ENCODE peak calls at places on chromosomes 13 and 19, in six cellular contexts. A is esophagus muscularis mucosa, X is upper lobe of right lung, F is left ventricle myocardium inferior, V is adrenal gland, D is neural progenitor cell. Y is an unnamed sample.

GRCh38 chr19:46147791-46148288 is at the start of gene IGFL2:
- DNase-seq in F (no peak), D (no peak), V (no peak), A (peak; percentile 86), X (no peak), Y (peak; percentile 14)

GRCh38 chr19:1407662-1408299 is 395 bp downstream of the DAZAP1 start:
- DNase-seq in F (peak; percentile 44), A (no peak), X (peak; percentile 83), D (no peak), V (no peak), Y (no peak)

GRCh38 chr19:51251453-51251790 is 542 bp downstream of the SIGLECL1 start:
- DNase-seq in D (no peak), F (no peak), X (no peak), V (no peak), A (no peak), Y (no peak)

GRCh38 chr13:93230466-93230865 is 3.9 kb downstream of the GPC6 start:
- DNase-seq in X (no peak), D (no peak), F (no peak), V (no peak), A (no peak), Y (no peak)

GRCh38 chr13:35898041-35898440 is 233.1 kb downstream of the DCLK1 start:
- DNase-seq in A (no peak), F (no peak), X (no peak), V (no peak), D (no peak), Y (no peak)

GRCh38 chr13:28983661-28984060 is 163.5 kb downstream of the MTUS2 start:
- DNase-seq in X (no peak), D (no peak), V (no peak), F (no peak), A (no peak), Y (no peak)

GRCh38 chr13:36850790-36851438 is 31.9 kb downstream of the RFXAP start:
- DNase-seq in X (no peak), V (no peak), F (no peak), A (no peak), D (peak; percentile 41), Y (peak; percentile 5)

GRCh38 chr19:52991484-52991883 is 22.2 kb upstream of the ERVV-1 start:
- DNase-seq in A (no peak), D (no peak), X (no peak), V (peak; percentile 16), F (no peak), Y (peak; percentile 50)

GRCh38 chr19:9032136-9032626 is 22.0 kb upstream of the MUC16 start:
- DNase-seq in A (no peak), D (no peak), F (no peak), V (no peak), X (no peak), Y (no peak)

GRCh38 chr19:5450482-5450881 is 4.7 kb upstream of the ZNRF4 start:
- DNase-seq in F (no peak), X (no peak), A (no peak), D (no peak), V (no peak), Y (no peak)

GRCh38 chr13:44755872-44756271 is 179.7 kb upstream of the TSC22D1 start:
- DNase-seq in A (no peak), F (no peak), V (no peak), D (no peak), X (no peak), Y (peak; percentile 58)

GRCh38 chr19:54124393-54124792 is 8.8 kb downstream of the PRPF31 start:
- DNase-seq in F (no peak), A (no peak), X (no peak), D (no peak), V (no peak), Y (no peak)

GRCh38 chr19:44582581-44583265 is 30.6 kb upstream of the IGSF23 start:
- DNase-seq in F (no peak), A (no peak), V (peak; percentile 69), D (peak; percentile 53), X (peak; percentile 71), Y (peak; percentile 41)

GRCh38 chr19:19529783-19530422 is 1.2 kb downstream of the YJEFN3 start:
- DNase-seq in F (no peak), V (no peak), A (no peak), X (no peak), D (no peak), Y (no peak)

GRCh38 chr13:51158365-51158764 is 47.3 kb upstream of the C13orf42 start:
- DNase-seq in A (peak; percentile 64), D (no peak), X (no peak), V (no peak), F (no peak), Y (no peak)

GRCh38 chr19:44499559-44499958 is 763 bp downstream of the ZNF180 start:
- DNase-seq in D (no peak), A (peak; percentile 12), X (no peak), F (no peak), V (no peak), Y (no peak)

GRCh38 chr13:21033224-21033855 is 28.0 kb downstream of the LATS2 start:
- DNase-seq in D (no peak), F (no peak), X (no peak), V (peak; percentile 89), A (no peak), Y (peak; percentile 50)

GRCh38 chr13:42591602-42592001 is 17.6 kb downstream of the TNFSF11 start:
- DNase-seq in D (no peak), A (no peak), V (no peak), X (no peak), F (no peak), Y (no peak)

GRCh38 chr13:42594577-42595571 is 20.9 kb downstream of the TNFSF11 start:
- DNase-seq in X (no peak), F (no peak), V (peak; percentile 64), A (no peak), D (peak; percentile 83), Y (peak; percentile 81)

GRCh38 chr13:42592915-42593718 is 19.2 kb downstream of the TNFSF11 start:
- DNase-seq in D (no peak), V (no peak), A (no peak), F (no peak), X (no peak), Y (no peak)

GRCh38 chr13:42597505-42597904 is 23.6 kb downstream of the TNFSF11 start:
- DNase-seq in X (no peak), A (no peak), V (no peak), F (no peak), D (no peak), Y (no peak)

DNA sequence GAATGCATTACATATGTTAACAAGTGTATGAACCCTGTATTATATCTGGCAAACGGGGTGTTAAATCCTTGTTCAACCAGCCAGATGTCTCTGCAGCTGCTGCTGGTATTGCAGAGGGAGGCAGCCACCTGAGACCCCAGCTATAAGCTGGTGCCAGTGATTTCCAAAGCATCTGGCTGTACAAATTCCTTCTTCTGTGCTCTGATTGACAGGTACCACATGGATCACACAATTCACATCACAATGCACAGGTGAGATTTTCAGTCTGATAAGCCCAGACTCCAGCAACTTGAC is 19.7 kb downstream of the TNFSF11 start:
- DNase-seq in A (no peak), D (no peak), X (no peak), F (no peak), V (no peak), Y (no peak)
- H3K4me1 ChIP-seq in A (no peaks in the 10 kb centered on the region), D (peaks cover 22% of the 10 kb centered on the region), X (no peaks in the 10 kb centered on the region), F (no peaks in the 10 kb centered on the region), V (no peaks in the 10 kb centered on the region), Y (no peaks in the 10 kb centered on the region)

GRCh38 chr19:38389101-38389925 is 816 bp downstream of the SPRED3 start:
- DNase-seq in X (no peak), D (peak; percentile 72), F (no peak), A (no peak), V (no peak), Y (peak; percentile 41)

GRCh38 chr19:38388310-38389100 is at the start of gene SPRED3:
- DNase-seq in A (no peak), D (peak; percentile 91), F (no peak), X (no peak), V (peak; percentile 39), Y (peak; percentile 73)

GRCh38 chr19:38386300-38386967 is 1.4 kb downstream of the GGN start:
- DNase-seq in F (no peak), V (no peak), X (no peak), D (peak; percentile 50), A (no peak), Y (no peak)

GRCh38 chr19:38386968-38387549 is 775 bp downstream of the GGN start:
- DNase-seq in V (peak; percentile 20), D (no peak), X (no peak), A (no peak), F (peak; percentile 36), Y (peak; percentile 13)

DNA sequence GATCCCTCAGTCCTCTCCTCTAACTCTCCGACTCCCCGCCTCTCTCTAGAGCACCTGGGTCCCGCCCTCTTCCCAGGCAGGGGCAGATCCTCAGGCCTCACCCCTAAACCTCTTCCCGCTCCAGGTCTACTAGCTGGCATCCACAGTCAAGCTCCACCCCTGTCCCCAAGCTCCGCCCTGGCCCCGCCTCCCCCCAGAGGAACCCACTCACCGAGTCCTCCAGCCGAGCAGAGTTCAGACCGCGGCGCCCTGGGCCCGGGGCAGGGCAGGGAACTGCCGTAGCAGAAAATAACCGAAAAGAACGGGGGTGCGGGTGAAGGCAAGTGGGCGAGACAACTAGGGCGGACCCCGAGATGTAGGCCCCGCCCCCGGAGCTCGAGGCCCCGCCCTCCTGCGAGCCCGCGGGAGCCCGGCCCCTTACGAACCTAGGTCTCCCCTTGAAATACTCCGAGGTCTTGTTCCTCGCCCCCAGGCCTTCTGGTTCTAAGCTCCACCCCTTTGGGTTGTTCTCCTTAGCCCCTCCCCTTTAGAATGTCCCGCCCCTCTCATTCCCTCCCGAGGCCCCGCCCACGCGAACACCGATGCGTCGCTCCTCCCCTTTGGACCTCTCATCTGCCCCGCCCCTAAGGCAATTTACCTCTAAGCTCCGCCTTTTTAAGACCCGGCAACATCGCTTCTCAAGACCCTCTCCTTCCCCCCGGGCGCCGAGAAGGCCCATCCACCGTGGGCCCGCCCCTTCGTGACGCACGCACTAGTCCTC is at the start of gene GGN:
- DNase-seq in A (no peak), D (peak; percentile 99), X (peak; percentile 94), V (peak; percentile 72), F (peak; percentile 74), Y (peak; percentile 96)
- H3K27ac ChIP-seq in A (peak within 1 kb of the TSS; percentile 70), D (no peak within 1 kb of the TSS), X (no peak within 1 kb of the TSS), V (no peak within 1 kb of the TSS), F (peak within 1 kb of the TSS; percentile 43), Y (peak within 1 kb of the TSS; percentile 75)

DNA sequence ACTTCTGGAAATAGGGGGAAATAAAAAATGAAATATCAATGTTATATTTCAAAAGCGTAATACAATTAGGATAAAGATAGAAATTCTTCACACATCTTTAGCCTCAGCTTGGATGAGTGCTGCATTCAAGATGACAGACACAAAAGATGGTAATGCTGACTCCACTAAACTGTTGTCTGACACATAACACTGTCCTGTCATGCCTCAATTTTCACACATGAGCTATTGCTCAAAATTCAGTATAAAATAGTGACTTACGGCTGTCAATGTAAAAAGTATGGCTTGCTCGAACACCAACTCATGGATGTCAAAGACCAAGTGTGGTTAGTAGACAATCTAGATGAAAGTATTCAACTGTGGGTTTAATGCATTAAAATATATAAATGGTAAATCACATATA is 94.5 kb downstream of the KLF12 start:
- DNase-seq in X (no peak), F (no peak), D (no peak), A (no peak), V (no peak), Y (no peak)
- H3K4me1 ChIP-seq in X (no peaks in the 10 kb centered on the region), F (peaks cover 37% of the 10 kb centered on the region), D (peaks cover 6% of the 10 kb centered on the region), A (no peaks in the 10 kb centered on the region), V (no peaks in the 10 kb centered on the region), Y (peaks cover 11% of the 10 kb centered on the region)

DNA sequence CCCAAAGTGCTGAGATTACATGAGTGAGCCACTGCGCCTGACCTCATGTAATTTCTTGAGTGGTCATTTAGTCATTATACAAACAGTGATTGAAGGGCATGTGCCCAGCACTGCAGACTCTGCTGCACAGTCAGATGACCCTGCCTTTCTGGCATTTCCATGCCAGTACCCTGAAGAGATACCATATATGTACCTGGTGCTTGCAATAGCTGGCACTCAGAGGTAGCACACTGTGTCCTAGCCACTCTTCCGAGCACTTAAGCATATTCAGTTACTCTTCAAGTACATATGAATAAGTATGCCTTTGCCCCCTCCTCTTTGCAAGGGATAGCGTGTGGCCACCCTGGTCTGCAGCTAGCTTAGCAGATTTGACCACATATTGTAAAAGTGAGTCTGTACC is 15.5 kb downstream of the STX10 start:
- DNase-seq in F (no peak), A (no peak), V (no peak), X (no peak), D (no peak), Y (no peak)
- H3K27ac ChIP-seq in F (peak overlapping the region; percentile 86), A (peak overlapping the region; percentile 58), V (no peak overlapping the region), X (peak overlapping the region; percentile 60), D (no peak overlapping the region), Y (no peak overlapping the region)

Y was measured in cardiac muscle cell.